ENCODE peak calls at places on chromosomes 4 and X, in nine cellular contexts. G is IMR-90, N is lower lobe of right lung, B is RWPE1, K is activated B cell treated with CpG ODN at 0.5 μM for 24 hours, D is CD14-positive monocyte, U is suprapubic skin, L is lung, Z is Calu3. C is an unnamed sample.

GRCh38 chr4:41079871-41080565 is 134.3 kb downstream of the APBB2 start:
- DNase-seq in G (no peak), N (no peak), B (no peak), K (no peak), D (no peak), U (no peak), L (no peak), Z (no peak), C (no peak)

GRCh38 chr4:146370841-146371240 is 150.9 kb downstream of the SLC10A7 start:
- DNase-seq in G (peak; percentile 37), N (no peak), B (no peak), K (no peak), D (no peak), U (no peak), L (no peak), Z (no peak), C (no peak)

GRCh38 chr4:114386637-114387233 is 211.9 kb upstream of the UGT8 start:
- DNase-seq in G (peak; percentile 60), N (no peak), B (peak; percentile 20), K (no peak), D (no peak), U (no peak), L (no peak), Z (peak; percentile 7), C (no peak)

GRCh38 chrX:119784747-119785446 is 6.5 kb downstream of the RPL39 start:
- DNase-seq in G (peak; percentile 23), N (no peak), B (no peak), K (no peak), D (no peak), U (no peak), L (no peak), Z (peak; percentile 62), C (no peak)

GRCh38 chr4:111689214-111689613 is 456.0 kb upstream of the FAM241A start:
- DNase-seq in G (peak; percentile 14), N (no peak), B (no peak), K (no peak), D (no peak), U (peak; percentile 57), L (peak; percentile 34), Z (peak; percentile 3), C (no peak)

GRCh38 chr4:25702848-25703247 is 47.2 kb downstream of the SLC34A2 start:
- DNase-seq in G (peak; percentile 67), N (no peak), B (no peak), K (no peak), D (no peak), U (peak; percentile 68), L (no peak), Z (no peak), C (no peak)

GRCh38 chr4:189215574-189215973 is 725.1 kb upstream of the FRG1 start:
- DNase-seq in G (no peak), N (no peak), B (no peak), K (no peak), D (no peak), U (no peak), L (no peak), Z (no peak), C (no peak)

GRCh38 chrX:68183612-68184214 is 249.6 kb downstream of the OPHN1 start:
- DNase-seq in G (peak; percentile 51), N (no peak), B (peak; percentile 5), K (no peak), D (no peak), U (no peak), L (no peak), Z (peak; percentile 20), C (no peak)

GRCh38 chr4:32400870-32401269 is 1680.7 kb downstream of the PCDH7 start:
- DNase-seq in G (no peak), N (no peak), B (no peak), K (no peak), D (no peak), U (no peak), L (no peak), Z (no peak), C (no peak)

GRCh38 chr4:52014903-52015302 is 5.3 kb downstream of the LRRC66 start:
- DNase-seq in G (no peak), N (no peak), B (no peak), K (no peak), D (no peak), U (no peak), L (no peak), Z (no peak), C (no peak)

GRCh38 chrX:132750312-132751042 is 208.0 kb downstream of the HS6ST2 start:
- DNase-seq in G (no peak), N (no peak), B (no peak), K (no peak), D (no peak), U (no peak), L (no peak), Z (no peak), C (no peak)

GRCh38 chr4:70728096-70728495 is 6.3 kb downstream of the RUFY3 start:
- DNase-seq in G (no peak), N (no peak), B (no peak), K (no peak), D (no peak), U (no peak), L (no peak), Z (no peak), C (no peak)

GRCh38 chrX:154021131-154021611 is 1.5 kb upstream of the IRAK1 start:
- DNase-seq in G (peak; percentile 56), N (no peak), B (no peak), K (no peak), D (peak; percentile 70), U (no peak), L (no peak), Z (no peak), C (no peak)

DNA sequence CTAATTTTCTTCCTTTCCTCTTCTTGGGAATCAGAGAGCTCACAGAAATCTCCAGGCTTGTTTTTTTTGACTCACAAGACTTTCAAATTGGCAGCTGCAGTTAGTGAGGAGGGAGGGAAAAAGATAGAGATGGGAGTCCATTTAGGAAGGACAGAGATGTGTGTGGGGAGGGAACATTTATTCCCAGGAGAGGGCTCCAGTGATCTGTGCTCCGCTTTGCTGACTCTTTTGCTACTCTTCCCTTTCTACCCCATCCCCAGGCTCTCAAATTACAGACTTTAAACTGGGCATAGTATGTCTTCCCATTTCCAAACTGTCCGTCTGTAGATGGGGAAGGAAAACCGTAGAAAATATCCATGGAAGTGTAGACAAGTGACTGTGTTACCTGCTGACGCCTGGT is 39.1 kb upstream of the UCP1 start:
- DNase-seq in G (no peak), N (no peak), B (no peak), K (no peak), D (no peak), U (no peak), L (no peak), Z (no peak), C (no peak)
- TF ChIP-seq CTCF in G (no peak), N (no peak), B (no peak), K (no peak), D (no peak), U (no peak), L (no peak), Z (no peak), C (no peak)

DNA sequence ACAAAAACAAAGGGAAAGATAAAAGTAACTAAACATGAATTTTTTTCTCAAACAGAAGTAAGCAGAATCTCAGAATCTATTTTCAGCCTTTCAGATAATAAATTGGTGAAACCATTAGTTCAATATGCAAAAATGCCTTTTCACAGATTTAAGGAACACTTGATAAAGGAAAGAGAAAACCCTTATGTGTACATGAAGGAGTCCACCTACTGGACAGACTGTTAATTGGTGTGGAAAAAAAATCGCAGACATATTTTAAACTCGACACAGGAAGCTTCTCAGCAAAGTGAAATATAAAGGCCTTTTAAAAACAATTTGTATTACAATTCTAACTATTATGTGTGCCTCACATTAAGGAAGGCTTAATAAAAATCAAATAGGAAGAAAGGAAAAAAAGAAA is 22.3 kb downstream of the COX7B2 start:
- DNase-seq in G (peak; percentile 39), N (no peak), B (peak; percentile 8), K (no peak), D (no peak), U (no peak), L (no peak), Z (no peak), C (no peak)
- TF ChIP-seq CTCF in G (peak; percentile 55), N (no peak), B (peak; percentile 45), K (no peak), D (peak; percentile 15), U (no peak), L (no peak), Z (peak; percentile 17), C (peak; percentile 75)

DNA sequence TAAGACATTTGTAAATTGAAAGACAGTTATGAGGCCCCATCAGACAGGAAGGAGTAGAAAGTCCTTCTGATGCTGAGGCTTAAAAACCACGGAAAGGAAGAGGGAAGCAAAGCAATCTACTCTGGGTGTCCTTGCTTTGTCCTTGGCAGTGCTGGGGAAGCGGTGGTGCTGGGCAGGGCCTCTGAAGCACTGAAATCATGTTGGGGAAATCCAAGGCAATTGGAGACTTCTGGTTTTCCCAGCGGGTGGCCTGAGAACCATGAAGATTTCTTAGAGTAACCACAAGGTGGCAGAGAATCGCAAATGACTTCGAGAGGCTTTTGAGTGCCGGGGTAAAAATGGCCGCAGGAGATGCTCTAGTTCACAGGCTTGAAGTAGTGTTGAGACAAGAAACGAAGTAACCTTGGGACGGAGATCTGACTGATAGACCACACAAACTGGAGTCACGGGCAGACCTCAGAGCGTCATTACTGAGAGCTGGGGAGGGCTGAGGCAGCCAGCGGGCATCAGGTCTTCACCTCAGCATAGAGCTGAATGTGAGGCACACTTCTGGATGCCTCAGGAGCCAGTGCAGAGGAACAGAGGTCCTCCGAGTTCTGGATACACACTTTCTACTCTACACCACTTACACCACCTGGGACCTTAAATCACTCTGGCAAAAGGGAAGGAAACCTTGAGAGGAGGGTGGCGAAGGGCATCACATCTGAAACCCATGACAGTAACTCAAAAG is 130.7 kb upstream of the GPRIN3 start:
- DNase-seq in G (peak; percentile 49), N (peak; percentile 36), B (peak; percentile 52), K (peak; percentile 17), D (peak; percentile 47), U (no peak), L (peak; percentile 35), Z (peak; percentile 50), C (no peak)
- TF ChIP-seq CTCF in G (peak; percentile 42), N (peak; percentile 41), B (peak; percentile 30), K (no peak), D (peak; percentile 68), U (no peak), L (no peak), Z (no peak), C (peak; percentile 66)

DNA sequence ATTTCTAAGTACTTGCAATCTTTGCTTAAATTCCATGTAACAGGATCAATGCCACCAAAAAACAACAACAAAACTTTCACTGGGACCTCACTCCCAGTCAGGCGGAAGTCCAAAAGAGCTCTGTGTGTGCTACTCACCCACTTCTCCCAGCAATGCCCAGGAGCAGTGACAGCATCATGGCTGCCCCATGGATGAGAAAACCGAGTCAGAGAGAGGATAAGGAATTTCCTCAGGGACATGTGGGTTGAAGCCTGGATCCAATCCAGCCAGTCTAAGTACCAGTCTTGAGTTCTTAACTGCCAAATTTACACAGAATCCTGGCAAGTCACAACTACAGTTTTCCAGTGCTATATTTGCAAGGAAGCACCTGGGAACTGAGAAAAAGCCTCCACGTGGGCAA is 64.5 kb downstream of the STX18 start:
- DNase-seq in G (no peak), N (no peak), B (no peak), K (no peak), D (no peak), U (no peak), L (no peak), Z (no peak), C (no peak)
- TF ChIP-seq CTCF in G (no peak), N (no peak), B (no peak), K (no peak), D (no peak), U (no peak), L (no peak), Z (no peak), C (no peak)